ENCODE peak calls at places on chromosomes 6 and 20, in eight cellular contexts. G is aorta; H is MM.1S; W is lower lobe of right lung; J is colonic mucosa; E is kidney; N is CD8-positive, alpha-beta T cell; O is adrenal gland. B is an unnamed sample.

GRCh38 chr20:20796766-20797415 is 84.4 kb upstream of the RALGAPA2 start:
- DNase-seq in G (no peak), H (no peak), W (no peak), J (no peak), E (no peak), N (no peak), O (no peak), B (no peak)

GRCh38 chr6:35663447-35664235 is 25.1 kb downstream of the FKBP5 start:
- DNase-seq in G (no peak), H (peak), W (no peak), J (no peak), E (no peak), N (no peak), O (no peak), B (no peak)

GRCh38 chr6:99019341-99019740 is 71.6 kb upstream of the FBXL4 start:
- DNase-seq in G (no peak), H (no peak), W (no peak), J (no peak), E (no peak), N (no peak), O (no peak), B (no peak)

GRCh38 chr20:53934421-53935352 is 135.7 kb downstream of the BCAS1 start:
- DNase-seq in G (peak), H (peak), W (no peak), J (no peak), E (no peak), N (no peak), O (peak), B (peak)

GRCh38 chr6:67535946-67536345 is 1099.1 kb upstream of the ADGRB3 start:
- DNase-seq in G (no peak), H (no peak), W (no peak), J (no peak), E (no peak), N (no peak), O (no peak), B (no peak)

GRCh38 chr6:169852504-169853195 is 101.2 kb downstream of the ERMARD start:
- DNase-seq in G (no peak), H (no peak), W (no peak), J (peak), E (no peak), N (no peak), O (no peak), B (peak)

GRCh38 chr6:168208854-168209253 is 110.7 kb downstream of the DACT2 start:
- DNase-seq in G (no peak), H (no peak), W (no peak), J (no peak), E (no peak), N (no peak), O (no peak), B (no peak)

GRCh38 chr20:43409041-43409913 is 48.4 kb upstream of the SRSF6 start:
- DNase-seq in G (no peak), H (peak), W (no peak), J (no peak), E (no peak), N (no peak), O (no peak), B (no peak)

GRCh38 chr6:101150226-101150625 is 243.3 kb upstream of the GRIK2 start:
- DNase-seq in G (no peak), H (no peak), W (no peak), J (no peak), E (no peak), N (no peak), O (no peak), B (no peak)

GRCh38 chr6:92072387-92072786 is 1347.0 kb downstream of the EPHA7 start:
- DNase-seq in G (no peak), H (no peak), W (no peak), J (no peak), E (no peak), N (no peak), O (no peak), B (no peak)

GRCh38 chr6:143449731-143450452 is 603 bp downstream of the ADAT2 start:
- DNase-seq in G (peak), H (peak), W (no peak), J (peak), E (peak), N (peak), O (no peak), B (no peak)

GRCh38 chr6:81572020-81572419 is 180.5 kb downstream of the TENT5A start:
- DNase-seq in G (no peak), H (no peak), W (no peak), J (no peak), E (no peak), N (no peak), O (no peak), B (no peak)

GRCh38 chr6:41519305-41519747 is 26.9 kb upstream of the FOXP4 start:
- DNase-seq in G (no peak), H (no peak), W (no peak), J (peak), E (peak), N (no peak), O (no peak), B (no peak)

GRCh38 chr6:68497927-68498326 is 137.2 kb upstream of the ADGRB3 start:
- DNase-seq in G (no peak), H (no peak), W (no peak), J (no peak), E (no peak), N (no peak), O (no peak), B (no peak)

GRCh38 chr6:113529879-113530278 is 327.3 kb upstream of the MARCKS start:
- DNase-seq in G (no peak), H (no peak), W (no peak), J (no peak), E (no peak), N (no peak), O (no peak), B (no peak)

GRCh38 chr6:116866281-116866871 is 10.7 kb upstream of the RFX6 start:
- DNase-seq in G (no peak), H (peak), W (no peak), J (no peak), E (no peak), N (no peak), O (no peak), B (no peak)

GRCh38 chr6:87881342-87881895 is 166.2 kb upstream of the SPACA1 start:
- DNase-seq in G (no peak), H (no peak), W (no peak), J (no peak), E (no peak), N (no peak), O (no peak), B (no peak)

GRCh38 chr6:26538572-26538902 is 371 bp downstream of the HMGN4 start:
- DNase-seq in G (no peak), H (peak), W (no peak), J (no peak), E (no peak), N (no peak), O (no peak), B (no peak)

GRCh38 chr6:75882734-75883133 is 133.7 kb downstream of the MYO6 start:
- DNase-seq in G (no peak), H (no peak), W (no peak), J (no peak), E (no peak), N (no peak), O (no peak), B (no peak)

GRCh38 chr20:43799150-43799711 is 72.4 kb upstream of the GTSF1L start:
- DNase-seq in G (no peak), H (no peak), W (no peak), J (no peak), E (no peak), N (no peak), O (no peak), B (no peak)

GRCh38 chr20:12847862-12848261 is 160.9 kb upstream of the SPTLC3 start:
- DNase-seq in G (no peak), H (peak), W (no peak), J (no peak), E (no peak), N (no peak), O (no peak), B (no peak)

GRCh38 chr6:135182993-135183531 is 2.0 kb downstream of the MYB start:
- DNase-seq in G (no peak), H (peak), W (peak), J (peak), E (peak), N (peak), O (no peak), B (no peak)

GRCh38 chr6:70421509-70421908 is 8.2 kb downstream of the FAM135A start:
- DNase-seq in G (no peak), H (no peak), W (no peak), J (no peak), E (no peak), N (no peak), O (no peak), B (no peak)

GRCh38 chr20:18507218-18508191 is at the start of gene SEC23B:
- DNase-seq in G (peak), H (peak), W (peak), J (peak), E (peak), N (peak), O (peak), B (peak)

GRCh38 chr6:160513836-160514235 is 150.2 kb downstream of the LPA start:
- DNase-seq in G (no peak), H (no peak), W (no peak), J (no peak), E (no peak), N (no peak), O (no peak), B (no peak)

GRCh38 chr20:4366076-4366475 is 350.7 kb upstream of the RNF24 start:
- DNase-seq in G (no peak), H (no peak), W (no peak), J (no peak), E (no peak), N (no peak), O (no peak), B (no peak)

GRCh38 chr6:24517659-24518538 is 23.1 kb downstream of the ALDH5A1 start:
- DNase-seq in G (no peak), H (peak), W (no peak), J (no peak), E (no peak), N (no peak), O (no peak), B (no peak)

GRCh38 chr20:1177680-1178079 is 7.1 kb downstream of the TMEM74B start:
- DNase-seq in G (no peak), H (no peak), W (no peak), J (no peak), E (no peak), N (no peak), O (no peak), B (no peak)

GRCh38 chr20:59828478-59829414 is 104.7 kb downstream of the SYCP2 start:
- DNase-seq in G (no peak), H (no peak), W (no peak), J (peak), E (peak), N (no peak), O (no peak), B (peak)

GRCh38 chr20:38893056-38893455 is 33.2 kb upstream of the FAM83D start:
- DNase-seq in G (no peak), H (peak), W (no peak), J (no peak), E (no peak), N (no peak), O (no peak), B (no peak)
- H3K4me3 ChIP-seq in G (no peak), H (no peak), W (no peak), J (no peak), E (no peak), N (no peak), O (no peak), B (no peak)

GRCh38 chr6:39215640-39216158 is 13.6 kb downstream of the KCNK5 start:
- DNase-seq in G (no peak), H (no peak), W (no peak), J (peak), E (no peak), N (no peak), O (no peak), B (no peak)

GRCh38 chr6:39217177-39217864 is 12.0 kb downstream of the KCNK5 start:
- DNase-seq in G (peak), H (no peak), W (no peak), J (peak), E (no peak), N (no peak), O (no peak), B (peak)

GRCh38 chr6:39214120-39214813 is 15.0 kb downstream of the KCNK5 start:
- DNase-seq in G (no peak), H (no peak), W (no peak), J (no peak), E (no peak), N (no peak), O (no peak), B (no peak)

GRCh38 chr6:39213195-39213920 is 15.9 kb downstream of the KCNK5 start:
- DNase-seq in G (no peak), H (no peak), W (no peak), J (no peak), E (no peak), N (no peak), O (no peak), B (no peak)

DNA sequence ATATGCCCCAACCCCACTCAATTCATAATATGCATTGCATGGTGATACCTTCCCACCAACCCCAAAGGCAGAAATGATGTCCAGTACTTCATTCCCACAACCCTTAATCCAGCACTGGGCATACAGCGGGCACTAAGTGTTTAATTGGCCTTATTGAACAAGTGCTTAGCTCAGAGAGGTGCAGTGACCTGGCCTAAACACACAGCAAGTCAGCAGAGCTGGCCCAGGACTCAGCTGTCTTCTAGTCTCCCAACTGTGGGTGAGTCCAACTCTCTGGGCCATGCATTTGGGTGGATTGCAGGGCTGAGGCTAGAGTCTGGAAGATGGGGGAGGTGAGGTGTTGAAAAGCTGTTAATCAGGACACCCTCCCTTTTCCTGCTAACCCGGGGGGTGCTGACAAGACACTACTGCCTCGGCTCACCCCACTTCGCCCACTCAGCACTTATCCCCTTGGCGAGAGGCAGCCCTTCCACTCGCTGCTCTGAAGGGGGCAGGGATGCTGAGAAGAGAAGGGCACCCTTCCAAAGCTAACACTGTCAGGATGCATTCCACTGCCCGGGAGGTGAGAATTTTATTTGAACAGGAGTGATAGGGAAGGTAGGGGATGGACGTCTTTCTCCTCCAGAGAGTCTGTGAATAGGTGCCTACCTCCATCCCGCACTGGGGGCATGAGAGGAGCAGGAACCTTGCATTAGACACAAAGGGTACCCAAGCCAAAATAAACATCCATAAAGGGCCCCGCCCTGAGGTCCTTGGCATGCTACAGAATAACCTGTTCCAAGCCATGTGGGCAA is 14.2 kb downstream of the KCNK5 start:
- DNase-seq in G (no peak), H (no peak), W (peak), J (peak), E (no peak), N (no peak), O (no peak), B (no peak)
- H3K27ac ChIP-seq in G (no peak), H (no peak), W (no peak), J (no peak), E (peak), N (no peak), O (no peak), B (no peak)

GRCh38 chr6:39260451-39260850 is 31.2 kb upstream of the KCNK5 start:
- DNase-seq in G (no peak), H (no peak), W (no peak), J (no peak), E (no peak), N (no peak), O (no peak), B (no peak)
- H3K4me3 ChIP-seq in G (no peak), H (no peak), W (no peak), J (no peak), E (no peak), N (no peak), O (no peak), B (no peak)

DNA sequence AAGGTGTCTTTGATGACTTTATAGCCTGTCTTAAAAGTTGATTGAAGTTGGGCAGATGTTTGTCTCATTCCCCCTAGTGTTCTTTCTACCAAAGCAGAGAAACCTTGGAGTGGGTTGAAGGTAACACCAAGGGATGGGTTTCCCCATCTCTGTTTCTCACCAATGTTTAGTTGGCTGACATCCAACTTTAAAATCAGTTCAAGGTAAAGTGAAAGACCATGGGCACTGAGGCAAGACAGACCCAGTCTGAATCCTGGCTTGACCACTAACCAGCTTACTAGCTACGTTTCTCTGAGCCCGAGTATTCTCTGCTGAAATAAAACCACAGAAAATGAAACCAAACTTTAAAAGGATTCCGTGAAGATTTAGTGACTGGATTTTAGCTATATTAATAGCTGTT is 258.9 kb downstream of the KIF16B start:
- DNase-seq in G (no peak), H (no peak), W (no peak), J (no peak), E (no peak), N (no peak), O (no peak), B (no peak)
- H3K27ac ChIP-seq in G (no peak), H (no peak), W (no peak), J (no peak), E (no peak), N (no peak), O (no peak), B (no peak)

B was measured in coronary artery.